ENCODE peak calls at places on chromosomes 1 and 21, in eight cellular contexts. Q, V, S, D, H, K, B and O are unnamed samples.

GRCh38 chr1:51726544-51727225 is 109.8 kb downstream of the OSBPL9 start:
- DNase-seq in K (no peak), S (no peak), Q (no peak), V (no peak), H (no peak), D (no peak), B (no peak), O (peak; percentile 61)

GRCh38 chr1:34460193-34460592 is 283.5 kb downstream of the C1orf94 start:
- DNase-seq in K (no peak), Q (peak; percentile 54), V (no peak), D (no peak), S (peak; percentile 40), B (peak; percentile 86), H (peak; percentile 54), O (peak; percentile 79)

GRCh38 chr1:74323937-74324473 is 88.8 kb downstream of the TNNI3K start:
- DNase-seq in Q (no peak), S (no peak), V (no peak), B (no peak), H (no peak), D (no peak), K (peak; percentile 11), O (no peak)

GRCh38 chr1:183514235-183514634 is 41.9 kb downstream of the SMG7 start:
- DNase-seq in Q (no peak), D (no peak), K (no peak), H (no peak), V (no peak), S (no peak), B (no peak), O (no peak)

GRCh38 chr1:56489695-56490094 is 89.7 kb downstream of the PLPP3 start:
- DNase-seq in K (no peak), B (no peak), V (no peak), Q (no peak), D (no peak), S (no peak), H (no peak), O (no peak)

GRCh38 chr1:202131956-202132821 is 9.5 kb downstream of the GPR37L1 start:
- DNase-seq in B (peak; percentile 55), H (peak; percentile 50), S (peak; percentile 79), V (no peak), K (no peak), D (peak; percentile 81), Q (no peak), O (no peak)

GRCh38 chr1:236515443-236515958 is 8.3 kb upstream of the LGALS8 start:
- DNase-seq in B (no peak), H (peak; percentile 66), D (no peak), S (no peak), Q (no peak), V (no peak), K (no peak), O (no peak)

GRCh38 chr1:9066945-9067807 is 2.3 kb downstream of the SLC2A5 start:
- DNase-seq in S (peak; percentile 53), H (peak; percentile 23), D (peak; percentile 71), K (peak; percentile 93), V (peak; percentile 67), B (no peak), Q (peak; percentile 87), O (peak; percentile 35)

GRCh38 chr21:17536381-17536780 is 23.5 kb downstream of the CXADR start:
- DNase-seq in K (no peak), B (no peak), D (no peak), H (no peak), Q (no peak), S (no peak), V (no peak), O (no peak)

GRCh38 chr21:15841856-15842564 is 112.2 kb downstream of the USP25 start:
- DNase-seq in Q (no peak), V (peak; percentile 33), H (no peak), D (no peak), K (peak; percentile 89), B (no peak), S (no peak), O (no peak)

GRCh38 chr1:21703318-21703963 is 34.3 kb upstream of the RAP1GAP start:
- DNase-seq in D (no peak), S (no peak), Q (peak; percentile 63), V (peak; percentile 64), B (no peak), H (no peak), K (peak; percentile 90), O (peak; percentile 50)

GRCh38 chr1:111603979-111604378 is 15.6 kb upstream of the RAP1A start:
- DNase-seq in Q (peak; percentile 19), H (no peak), B (no peak), S (no peak), K (no peak), D (no peak), V (no peak), O (peak; percentile 85)

GRCh38 chr1:240562111-240562590 is 49.8 kb downstream of the GREM2 start:
- DNase-seq in S (no peak), K (peak; percentile 46), V (no peak), D (no peak), H (no peak), B (no peak), Q (peak; percentile 2), O (no peak)

GRCh38 chr1:177640687-177641086 is 329.2 kb downstream of the SEC16B start:
- DNase-seq in V (no peak), K (no peak), H (no peak), D (no peak), Q (no peak), B (no peak), S (no peak), O (no peak)
- TF ChIP-seq CTCF in V (no peak), K (no peak), H (no peak), D (no peak), Q (no peak), B (no peak), S (no peak), O (no peak)

DNA sequence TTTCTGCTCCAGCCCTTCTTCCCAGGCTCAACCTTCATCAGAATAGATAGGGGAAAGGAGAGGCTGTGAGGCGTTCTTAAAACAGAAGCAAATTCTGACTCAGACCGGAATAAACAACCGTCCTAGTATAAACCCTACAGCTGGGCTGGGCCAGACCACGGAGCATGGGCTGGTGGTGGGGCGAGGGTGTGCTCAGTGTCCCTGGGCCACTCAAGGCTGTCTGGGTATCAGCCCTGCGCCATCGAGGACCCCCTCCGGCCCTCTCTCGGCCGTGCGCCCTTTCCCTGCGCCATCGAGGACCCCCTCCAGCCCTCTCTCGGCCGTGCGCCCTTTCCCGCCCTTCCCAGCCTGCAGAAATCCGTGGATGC is 36.0 kb downstream of the CAPN2 start:
- DNase-seq in D (no peak), B (no peak), K (peak; percentile 62), Q (peak; percentile 28), V (no peak), H (no peak), S (no peak), O (peak; percentile 76)
- H3K4me3 ChIP-seq in D (peak overlapping the region; percentile 42), B (no peak overlapping the region), K (no peak overlapping the region), Q (no peak overlapping the region), V (no peak overlapping the region), H (no peak overlapping the region), S (no peak overlapping the region), O (peak overlapping the region; percentile 53)

GRCh38 chr1:104574619-104575018 is 824.9 kb downstream of the AMY1C start:
- DNase-seq in H (no peak), Q (no peak), V (no peak), D (no peak), K (no peak), B (no peak), S (no peak), O (no peak)
- TF ChIP-seq CTCF in H (no peak), Q (no peak), V (no peak), D (no peak), K (no peak), B (no peak), S (no peak), O (no peak)

GRCh38 chr1:223731076-223731770 is 18.9 kb downstream of the CAPN2 start:
- DNase-seq in H (peak; percentile 73), D (peak; percentile 84), B (no peak), Q (no peak), V (no peak), S (peak; percentile 50), K (peak; percentile 83), O (no peak)
- H3K4me3 ChIP-seq in H (no peak overlapping the region), D (no peak overlapping the region), B (no peak overlapping the region), Q (no peak overlapping the region), V (no peak overlapping the region), S (no peak overlapping the region), K (no peak overlapping the region), O (no peak overlapping the region)